ENCODE peak calls at places on chromosomes 5 and 9, in eight cellular contexts. I is sigmoid colon, P is GM12892, C is SK-N-SH, O is breast epithelium, J is HCT116, F is stomach, T is HL-60. W is an unnamed sample.

GRCh38 chr5:143114481-143114880 is 289.0 kb downstream of the NR3C1 start:
- DNase-seq in O (no peak), F (no peak), P (no peak), I (no peak), C (no peak), T (no peak), J (no peak), W (no peak)

GRCh38 chr5:4640793-4641192 is 499.3 kb upstream of the ADAMTS16 start:
- DNase-seq in F (no peak), P (no peak), C (no peak), I (no peak), O (no peak), J (no peak), T (no peak), W (no peak)

GRCh38 chr9:99948896-99949295 is 42.4 kb downstream of the STX17 start:
- DNase-seq in J (no peak), I (no peak), F (peak), C (no peak), P (no peak), T (no peak), O (no peak), W (no peak)

GRCh38 chr5:17355585-17356346 is 138.3 kb downstream of the BASP1 start:
- DNase-seq in C (no peak), T (no peak), F (no peak), O (no peak), J (no peak), P (no peak), I (no peak), W (no peak)

GRCh38 chr9:94147776-94148175 is 63.5 kb downstream of the PTPDC1 start:
- DNase-seq in J (no peak), C (no peak), P (no peak), F (no peak), O (no peak), I (no peak), T (no peak), W (no peak)

GRCh38 chr5:94872526-94872925 is 254.1 kb downstream of the SLF1 start:
- DNase-seq in I (no peak), C (no peak), F (no peak), J (no peak), O (no peak), T (no peak), P (no peak), W (no peak)

GRCh38 chr9:18260527-18260926 is 213.4 kb upstream of the ADAMTSL1 start:
- DNase-seq in C (peak), O (no peak), T (no peak), J (no peak), P (no peak), F (no peak), I (peak), W (no peak)

GRCh38 chr5:133831506-133832224 is 136.8 kb downstream of the C5orf15 start:
- DNase-seq in F (no peak), O (no peak), J (no peak), T (no peak), I (no peak), C (no peak), P (no peak), W (no peak)

GRCh38 chr9:95980262-95981125 is 105.0 kb downstream of the ERCC6L2 start:
- DNase-seq in C (no peak), P (no peak), T (peak), F (no peak), O (no peak), I (no peak), J (no peak), W (no peak)

GRCh38 chr5:179065703-179066102 is 5.5 kb downstream of the ZNF354C start:
- DNase-seq in I (no peak), F (no peak), C (no peak), J (no peak), O (no peak), T (no peak), P (no peak), W (no peak)

GRCh38 chr5:180636403-180637075 is 12.9 kb downstream of the FLT4 start:
- DNase-seq in I (peak), P (no peak), O (peak), F (no peak), J (no peak), T (no peak), C (no peak), W (no peak)

GRCh38 chr5:107104774-107105050 is 566.0 kb downstream of the EFNA5 start:
- DNase-seq in J (no peak), I (no peak), F (no peak), C (no peak), P (no peak), O (no peak), T (no peak), W (peak)

GRCh38 chr5:159049844-159050318 is 49.8 kb downstream of the EBF1 start:
- DNase-seq in T (no peak), J (no peak), O (no peak), F (no peak), I (no peak), C (peak), P (no peak), W (no peak)

GRCh38 chr5:115428676-115429075 is 115.9 kb downstream of the FEM1C start:
- DNase-seq in C (no peak), F (no peak), I (no peak), T (no peak), O (no peak), J (no peak), P (no peak), W (no peak)

GRCh38 chr5:174563899-174564298 is 160.5 kb upstream of the MSX2 start:
- DNase-seq in I (no peak), J (no peak), O (no peak), P (no peak), F (peak), T (no peak), C (peak), W (no peak)

GRCh38 chr9:111728143-111728542 is 66.6 kb downstream of the SHOC1 start:
- DNase-seq in P (no peak), J (peak), F (no peak), I (no peak), C (no peak), T (no peak), O (no peak), W (no peak)

GRCh38 chr9:111661150-111661801 is at the start of gene GNG10:
- DNase-seq in T (peak), I (peak), C (peak), J (no peak), F (peak), P (peak), O (peak), W (no peak)

GRCh38 chr9:133511607-133512006 is 13.2 kb downstream of the MYMK start:
- DNase-seq in I (no peak), F (no peak), J (no peak), C (no peak), T (no peak), P (no peak), O (no peak), W (no peak)

GRCh38 chr5:124000558-124000957 is 488.6 kb downstream of the CSNK1G3 start:
- DNase-seq in C (no peak), T (no peak), P (no peak), I (no peak), J (no peak), O (no peak), F (no peak), W (no peak)

GRCh38 chr5:173228639-173229380 is 6.2 kb downstream of the NKX2-5 start:
- DNase-seq in O (no peak), T (no peak), J (no peak), F (no peak), C (no peak), P (no peak), I (no peak), W (no peak)

GRCh38 chr5:76799588-76799987 is 19.2 kb upstream of the F2RL1 start:
- DNase-seq in F (no peak), J (no peak), C (no peak), P (no peak), O (no peak), T (no peak), I (no peak), W (no peak)

DNA sequence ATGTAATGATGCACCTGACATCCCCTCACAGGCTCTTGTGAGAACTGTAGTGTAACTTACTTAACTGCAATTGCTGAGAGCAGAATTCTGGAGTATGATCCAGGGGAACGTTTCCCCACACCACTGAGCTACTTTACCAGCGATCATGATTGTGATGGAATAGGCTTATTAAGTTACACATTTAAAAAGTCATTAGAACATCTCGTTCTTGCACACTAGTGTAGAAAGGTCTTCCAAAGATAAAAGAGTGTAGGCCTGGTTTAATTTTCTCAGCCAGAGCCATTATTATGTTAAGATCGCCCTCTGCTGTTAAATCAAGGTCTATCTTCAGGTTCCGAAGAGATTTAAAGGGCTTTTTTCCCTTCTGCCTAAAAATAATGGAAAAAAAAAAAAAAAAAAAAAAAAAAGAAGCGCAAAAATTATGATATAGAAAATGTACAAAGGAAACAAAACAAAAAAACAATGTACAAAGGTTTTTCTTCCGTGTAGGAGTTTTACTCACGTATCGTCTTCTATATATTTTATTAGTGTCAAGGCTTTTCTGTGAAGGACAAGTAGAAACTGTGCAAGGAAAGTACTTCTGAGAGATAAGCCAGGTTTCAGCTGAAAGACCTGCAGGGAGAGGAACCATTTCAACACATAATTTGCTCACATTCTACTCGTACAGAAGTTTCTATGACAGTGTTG is 18.6 kb upstream of the MOB3B start:
- DNase-seq in F (no peak), P (no peak), J (peak), O (no peak), I (no peak), T (no peak), C (peak), W (no peak)
- TF ChIP-seq POLR2AphosphoS5 in F (no peak), P (no peak), J (no peak), O (no peak), I (no peak), T (no peak), C (no peak), W (no peak)

DNA sequence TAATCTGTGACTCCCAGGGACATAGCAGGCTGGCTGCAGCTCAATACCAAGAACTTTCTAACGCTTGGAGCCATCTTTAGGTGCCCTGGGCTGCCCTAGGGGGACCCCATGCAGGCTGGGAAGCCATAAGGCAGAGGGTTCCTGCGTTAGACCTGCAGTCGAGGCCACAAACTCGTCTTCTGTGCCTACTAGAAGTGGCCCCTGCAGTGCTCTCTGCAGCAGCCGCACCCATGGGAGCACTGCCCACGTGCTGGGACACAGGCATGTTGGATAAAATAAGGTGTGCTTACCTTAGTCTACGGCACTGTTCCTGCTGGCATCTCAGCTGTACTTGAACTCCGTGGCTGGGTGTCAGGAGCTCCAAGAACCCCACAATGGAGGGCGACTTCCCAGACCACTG is 9.4 kb downstream of the TOR1B start:
- DNase-seq in T (no peak), C (no peak), I (no peak), J (no peak), P (no peak), F (no peak), O (no peak), W (no peak)
- TF ChIP-seq POLR2AphosphoS5 in T (peak), C (no peak), I (no peak), J (no peak), P (peak), F (no peak), O (no peak), W (no peak)

GRCh38 chr5:74288448-74289109 is 351.9 kb downstream of the ENC1 start:
- DNase-seq in C (no peak), I (peak), P (no peak), O (no peak), T (no peak), J (no peak), F (no peak), W (no peak)
- TF ChIP-seq POLR2AphosphoS5 in C (no peak), I (no peak), P (no peak), O (no peak), T (no peak), J (no peak), F (peak), W (no peak)

GRCh38 chr5:53479656-53480473 is 564 bp upstream of the FST start:
- DNase-seq in J (no peak), T (no peak), O (no peak), P (no peak), I (peak), F (peak), C (peak), W (no peak)
- TF ChIP-seq POLR2AphosphoS5 in J (no peak), T (no peak), O (no peak), P (no peak), I (no peak), F (no peak), C (peak), W (no peak)

GRCh38 chr9:113309204-113309813 is 6.1 kb upstream of the RNF183 start:
- DNase-seq in C (peak), T (peak), O (no peak), I (no peak), P (no peak), F (peak), J (peak), W (no peak)
- TF ChIP-seq POLR2AphosphoS5 in C (no peak), T (no peak), O (no peak), I (no peak), P (no peak), F (no peak), J (no peak), W (no peak)

GRCh38 chr9:127444283-127444920 is 6.8 kb downstream of the RPL12 start:
- DNase-seq in C (no peak), F (no peak), P (no peak), J (no peak), O (no peak), I (no peak), T (no peak), W (no peak)
- TF ChIP-seq POLR2AphosphoS5 in C (no peak), F (no peak), P (peak), J (no peak), O (no peak), I (no peak), T (no peak), W (no peak)

GRCh38 chr5:58715997-58716656 is 133.3 kb downstream of the RAB3C start:
- DNase-seq in P (no peak), J (no peak), O (no peak), I (no peak), T (no peak), F (no peak), C (no peak), W (no peak)

GRCh38 chr5:58722160-58722559 is 139.3 kb downstream of the RAB3C start:
- DNase-seq in O (no peak), J (no peak), F (no peak), I (no peak), C (no peak), P (no peak), T (no peak), W (no peak)

GRCh38 chr5:58714046-58714445 is 131.2 kb downstream of the RAB3C start:
- DNase-seq in C (no peak), J (no peak), T (no peak), O (no peak), I (no peak), F (no peak), P (no peak), W (no peak)

GRCh38 chr5:58716713-58717112 is 133.8 kb downstream of the RAB3C start:
- DNase-seq in J (no peak), F (no peak), C (no peak), I (no peak), T (no peak), O (no peak), P (no peak), W (no peak)

GRCh38 chr5:58717303-58718012 is 134.6 kb downstream of the RAB3C start:
- DNase-seq in O (no peak), P (no peak), I (no peak), C (no peak), F (no peak), J (no peak), T (no peak), W (no peak)
- TF ChIP-seq POLR2AphosphoS5 in O (no peak), P (no peak), I (no peak), C (no peak), F (no peak), J (no peak), T (no peak), W (no peak)

GRCh38 chr5:160188151-160188967 is 40.9 kb upstream of the FABP6 start:
- DNase-seq in F (peak), T (no peak), O (no peak), J (no peak), P (peak), C (no peak), I (peak), W (no peak)
- TF ChIP-seq POLR2AphosphoS5 in F (no peak), T (no peak), O (no peak), J (no peak), P (no peak), C (no peak), I (no peak), W (no peak)

W was measured in Panc1.